ENCODE peak calls at places on chromosomes 4 and X, in eight cellular contexts. Y is IMR-90, M is PC-3, D is Peyer's patch, B is cardiac muscle cell, I is A549, L is sigmoid colon, U is psoas muscle. K is an unnamed sample. For H3K4me1, the result is how much of the 10 kb centered on the place peaks cover.

GRCh38 chrX:100512471-100512870 is 72.3 kb upstream of the TNMD start:
- DNase-seq in Y (peak), M (peak), D (no peak), B (peak), I (peak), L (no peak), U (no peak), K (no peak)

GRCh38 chrX:20140410-20140809 is 1.2 kb downstream of the EIF1AX start:
- DNase-seq in Y (no peak), M (no peak), D (no peak), B (no peak), I (no peak), L (no peak), U (no peak), K (no peak)

GRCh38 chrX:13373807-13374187 is 53.9 kb upstream of the ATXN3L start:
- DNase-seq in Y (peak), M (no peak), D (no peak), B (peak), I (no peak), L (no peak), U (no peak), K (no peak)

GRCh38 chrX:63922221-63922620 is 137.2 kb upstream of the ARHGEF9 start:
- DNase-seq in Y (peak), M (peak), D (no peak), B (no peak), I (no peak), L (no peak), U (no peak), K (no peak)

GRCh38 chrX:39891781-39892180 is 206.0 kb downstream of the BCOR start:
- DNase-seq in Y (no peak), M (peak), D (no peak), B (no peak), I (no peak), L (no peak), U (no peak), K (no peak)

GRCh38 chrX:150316564-150316963 is 46.6 kb upstream of the MAMLD1 start:
- DNase-seq in Y (no peak), M (no peak), D (no peak), B (peak), I (no peak), L (no peak), U (no peak), K (no peak)

GRCh38 chr4:35725131-35725530 is 519.2 kb downstream of the ARAP2 start:
- DNase-seq in Y (no peak), M (peak), D (no peak), B (no peak), I (no peak), L (no peak), U (no peak), K (no peak)

GRCh38 chr4:141134051-141134450 is 782 bp upstream of the RNF150 start:
- DNase-seq in Y (peak), M (no peak), D (no peak), B (no peak), I (no peak), L (no peak), U (no peak), K (no peak)

GRCh38 chr4:39312821-39313220 is 53.3 kb downstream of the RFC1 start:
- DNase-seq in Y (no peak), M (no peak), D (no peak), B (no peak), I (no peak), L (no peak), U (no peak), K (no peak)

GRCh38 chr4:71441186-71442169 is 102.7 kb downstream of the SLC4A4 start:
- DNase-seq in Y (peak), M (peak), D (no peak), B (no peak), I (no peak), L (no peak), U (no peak), K (no peak)

DNA sequence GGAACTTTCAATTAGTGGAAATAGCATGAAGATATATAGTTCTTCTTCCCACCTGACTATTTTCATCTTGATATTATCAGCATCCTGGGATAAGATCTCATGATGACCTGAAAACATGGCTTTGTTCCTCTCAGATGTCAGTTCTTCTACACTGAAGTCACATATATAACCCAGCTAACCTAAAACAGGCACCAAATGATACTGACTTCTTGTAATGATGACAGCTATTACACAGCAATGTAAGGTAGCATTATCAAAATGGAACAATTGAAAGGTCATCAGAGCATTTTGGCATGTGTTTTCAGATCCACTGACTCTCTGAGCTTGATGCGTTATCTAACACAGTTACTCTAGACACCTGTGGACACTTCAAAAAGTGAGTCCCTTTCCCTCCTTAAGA is 469.9 kb downstream of the INPP4B start:
- DNase-seq in Y (no peak), M (no peak), D (no peak), B (no peak), I (no peak), L (no peak), U (no peak), K (no peak)
- H3K4me1 ChIP-seq in Y (under half), M (half or more), D (under half), B (half or more), I (under half), L (under half), U (under half), K (under half)

DNA sequence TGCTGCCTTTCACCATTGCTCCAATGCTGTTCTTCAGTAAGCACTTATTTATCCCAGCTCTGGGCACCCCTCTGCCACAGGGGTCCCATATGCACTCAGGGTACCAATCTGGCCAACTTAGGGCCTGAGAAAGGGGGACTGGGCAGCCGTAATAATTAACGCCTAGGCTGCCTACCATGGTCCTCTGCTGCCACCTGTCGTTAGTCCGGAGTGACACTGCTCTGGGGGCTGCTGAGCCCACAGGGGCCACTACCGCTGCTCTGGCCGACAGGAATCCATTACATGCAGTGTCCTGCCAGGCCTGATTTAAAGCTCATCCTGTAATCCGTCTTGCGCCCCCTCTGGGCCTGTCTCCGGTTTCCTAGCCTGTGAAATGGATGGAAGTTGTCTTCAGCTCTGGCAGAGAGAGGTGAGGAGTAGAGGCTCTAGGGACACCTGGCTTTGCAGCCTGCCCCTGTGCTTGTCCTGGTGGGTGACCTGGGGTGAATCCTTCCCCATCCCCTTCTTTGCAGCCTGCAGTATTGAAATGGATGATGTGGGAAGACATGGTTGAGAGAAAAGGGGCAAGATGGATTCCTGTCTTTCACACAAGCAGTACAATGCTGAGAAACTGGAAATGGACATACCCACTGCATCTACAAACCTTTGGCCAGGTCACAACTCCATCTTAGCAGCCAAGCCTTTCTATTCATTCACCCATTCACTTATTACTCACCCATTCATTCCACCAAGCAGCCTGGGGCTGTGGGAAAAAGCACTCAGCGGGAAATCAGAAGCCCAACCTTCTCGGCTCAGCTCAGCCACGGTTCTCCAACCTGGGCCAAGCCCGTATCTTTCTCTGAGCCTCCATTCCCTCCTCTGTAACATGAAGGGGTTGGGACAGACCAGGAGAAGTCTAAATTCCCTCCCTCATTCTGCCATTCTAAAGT is 116.3 kb upstream of the NALF2 start:
- DNase-seq in Y (peak), M (peak), D (peak), B (peak), I (peak), L (no peak), U (peak), K (peak)
- TF ChIP-seq CTCF in Y (peak), M (peak), D (no peak), B (peak), I (peak), L (peak), U (peak), K (peak)

GRCh38 chr4:112145326-112145819 is at the start of gene FAM241A:
- DNase-seq in Y (peak), M (peak), D (peak), B (peak), I (peak), L (peak), U (peak), K (peak)
- H3K4me1 ChIP-seq in Y (under half), M (under half), D (under half), B (under half), I (under half), L (under half), U (under half), K (under half)

GRCh38 chrX:119391279-119391678 is 7.9 kb upstream of the SLC25A43 start:
- DNase-seq in Y (peak), M (peak), D (peak), B (peak), I (peak), L (no peak), U (no peak), K (no peak)
- TF ChIP-seq CTCF in Y (peak), M (peak), D (no peak), B (peak), I (no peak), L (no peak), U (no peak), K (no peak)

GRCh38 chrX:115968436-115969252 is 201.9 kb upstream of the AGTR2 start:
- DNase-seq in Y (no peak), M (no peak), D (no peak), B (peak), I (peak), L (peak), U (peak), K (peak)
- H3K4me1 ChIP-seq in Y (under half), M (under half), D (under half), B (under half), I (under half), L (under half), U (under half), K (under half)

K was measured in pancreas.